ENCODE peak calls at places on chromosomes 6 and 20, in six cellular contexts. One of them, this sample, is unnamed.

GRCh38 chr6:40948598-40948997 is 90.4 kb downstream of the UNC5CL start:
- DNase-seq in prostate gland: no peak
- DNase-seq in sigmoid colon: no peak
- DNase-seq in right lobe of liver: no peak
- DNase-seq in neural progenitor cell: no peak
- DNase-seq in cardiac fibroblast: no peak
- DNase-seq in this sample: no peak

GRCh38 chr6:130993292-130993765 is 69.7 kb downstream of the EPB41L2 start:
- DNase-seq in cardiac fibroblast: peak
- DNase-seq in sigmoid colon: no peak
- DNase-seq in neural progenitor cell: no peak
- DNase-seq in prostate gland: no peak
- DNase-seq in right lobe of liver: no peak
- DNase-seq in this sample: no peak

GRCh38 chr6:118830691-118831090 is 63.3 kb upstream of the ASF1A start:
- DNase-seq in neural progenitor cell: no peak
- DNase-seq in sigmoid colon: no peak
- DNase-seq in cardiac fibroblast: no peak
- DNase-seq in right lobe of liver: no peak
- DNase-seq in prostate gland: no peak
- DNase-seq in this sample: no peak

GRCh38 chr6:158068893-158069799 is 87.5 kb downstream of the SYNJ2 start:
- DNase-seq in neural progenitor cell: no peak
- DNase-seq in cardiac fibroblast: peak
- DNase-seq in right lobe of liver: no peak
- DNase-seq in prostate gland: peak
- DNase-seq in sigmoid colon: peak
- DNase-seq in this sample: no peak

GRCh38 chr6:130810307-130811030 is 16.7 kb upstream of the SMLR1 start:
- DNase-seq in right lobe of liver: no peak
- DNase-seq in prostate gland: no peak
- DNase-seq in cardiac fibroblast: peak
- DNase-seq in sigmoid colon: no peak
- DNase-seq in neural progenitor cell: peak
- DNase-seq in this sample: no peak

GRCh38 chr6:2739335-2739734 is 11.4 kb downstream of the MYLK4 start:
- DNase-seq in sigmoid colon: no peak
- DNase-seq in right lobe of liver: no peak
- DNase-seq in prostate gland: no peak
- DNase-seq in neural progenitor cell: no peak
- DNase-seq in cardiac fibroblast: peak
- DNase-seq in this sample: no peak

GRCh38 chr6:150494236-150494635 is 105.4 kb upstream of the PLEKHG1 start:
- DNase-seq in right lobe of liver: no peak
- DNase-seq in sigmoid colon: peak
- DNase-seq in cardiac fibroblast: no peak
- DNase-seq in neural progenitor cell: no peak
- DNase-seq in prostate gland: no peak
- DNase-seq in this sample: no peak

GRCh38 chr20:23234311-23235078 is 116.1 kb upstream of the NXT1 start:
- DNase-seq in right lobe of liver: no peak
- DNase-seq in neural progenitor cell: no peak
- DNase-seq in cardiac fibroblast: no peak
- DNase-seq in prostate gland: no peak
- DNase-seq in sigmoid colon: no peak
- DNase-seq in this sample: no peak

GRCh38 chr6:90285611-90286381 is 10.8 kb downstream of the BACH2 start:
- DNase-seq in right lobe of liver: peak
- DNase-seq in prostate gland: peak
- DNase-seq in sigmoid colon: peak
- DNase-seq in cardiac fibroblast: peak
- DNase-seq in neural progenitor cell: peak
- DNase-seq in this sample: peak

GRCh38 chr20:63457737-63458136 is 14.7 kb downstream of the KCNQ2 start:
- DNase-seq in sigmoid colon: no peak
- DNase-seq in prostate gland: no peak
- DNase-seq in cardiac fibroblast: peak
- DNase-seq in right lobe of liver: no peak
- DNase-seq in neural progenitor cell: no peak
- DNase-seq in this sample: peak

GRCh38 chr6:148358196-148358785 is 15.7 kb downstream of the SASH1 start:
- DNase-seq in prostate gland: no peak
- DNase-seq in right lobe of liver: no peak
- DNase-seq in neural progenitor cell: no peak
- DNase-seq in sigmoid colon: peak
- DNase-seq in cardiac fibroblast: peak
- DNase-seq in this sample: peak

GRCh38 chr6:33161354-33162320 is 30.6 kb downstream of the COL11A2 start:
- DNase-seq in cardiac fibroblast: peak
- DNase-seq in neural progenitor cell: peak
- DNase-seq in right lobe of liver: peak
- DNase-seq in sigmoid colon: peak
- DNase-seq in prostate gland: peak
- DNase-seq in this sample: peak

GRCh38 chr6:166127624-166128472 is 39.8 kb downstream of the TBXT start:
- DNase-seq in cardiac fibroblast: no peak
- DNase-seq in sigmoid colon: no peak
- DNase-seq in prostate gland: no peak
- DNase-seq in right lobe of liver: no peak
- DNase-seq in neural progenitor cell: no peak
- DNase-seq in this sample: no peak

GRCh38 chr6:30845183-30845582 is 39.1 kb upstream of the DDR1 start:
- DNase-seq in right lobe of liver: no peak
- DNase-seq in prostate gland: no peak
- DNase-seq in cardiac fibroblast: no peak
- DNase-seq in neural progenitor cell: no peak
- DNase-seq in sigmoid colon: no peak
- DNase-seq in this sample: peak

GRCh38 chr6:30844118-30844535 is 40.2 kb upstream of the DDR1 start:
- DNase-seq in neural progenitor cell: peak
- DNase-seq in prostate gland: no peak
- DNase-seq in right lobe of liver: no peak
- DNase-seq in sigmoid colon: no peak
- DNase-seq in cardiac fibroblast: peak
- DNase-seq in this sample: no peak

GRCh38 chr6:30847421-30847970 is 36.8 kb upstream of the DDR1 start:
- DNase-seq in sigmoid colon: no peak
- DNase-seq in cardiac fibroblast: no peak
- DNase-seq in prostate gland: no peak
- DNase-seq in right lobe of liver: no peak
- DNase-seq in neural progenitor cell: no peak
- DNase-seq in this sample: no peak

GRCh38 chr6:30849903-30850651 is 34.2 kb upstream of the DDR1 start:
- DNase-seq in prostate gland: no peak
- DNase-seq in cardiac fibroblast: no peak
- DNase-seq in sigmoid colon: no peak
- DNase-seq in neural progenitor cell: no peak
- DNase-seq in right lobe of liver: no peak
- DNase-seq in this sample: no peak

GRCh38 chr6:30847971-30848441 is 36.3 kb upstream of the DDR1 start:
- DNase-seq in sigmoid colon: no peak
- DNase-seq in neural progenitor cell: no peak
- DNase-seq in prostate gland: no peak
- DNase-seq in right lobe of liver: no peak
- DNase-seq in cardiac fibroblast: no peak
- DNase-seq in this sample: no peak
- H3K4me3 ChIP-seq in sigmoid colon: no peak
- H3K4me3 ChIP-seq in neural progenitor cell: no peak
- H3K4me3 ChIP-seq in prostate gland: no peak
- H3K4me3 ChIP-seq in right lobe of liver: no peak
- H3K4me3 ChIP-seq in cardiac fibroblast: no peak
- H3K4me3 ChIP-seq in this sample: no peak

GRCh38 chr6:137928286-137928685 is 61.2 kb downstream of the TNFAIP3 start:
- DNase-seq in sigmoid colon: no peak
- DNase-seq in neural progenitor cell: no peak
- DNase-seq in right lobe of liver: no peak
- DNase-seq in cardiac fibroblast: no peak
- DNase-seq in prostate gland: no peak
- DNase-seq in this sample: no peak

GRCh38 chr6:137925299-137925698 is 58.2 kb downstream of the TNFAIP3 start:
- DNase-seq in neural progenitor cell: no peak
- DNase-seq in sigmoid colon: no peak
- DNase-seq in cardiac fibroblast: no peak
- DNase-seq in right lobe of liver: no peak
- DNase-seq in prostate gland: no peak
- DNase-seq in this sample: no peak

GRCh38 chr6:137926985-137927384 is 59.9 kb downstream of the TNFAIP3 start:
- DNase-seq in neural progenitor cell: no peak
- DNase-seq in right lobe of liver: no peak
- DNase-seq in sigmoid colon: no peak
- DNase-seq in prostate gland: no peak
- DNase-seq in cardiac fibroblast: no peak
- DNase-seq in this sample: no peak

GRCh38 chr6:137926207-137926731 is 59.2 kb downstream of the TNFAIP3 start:
- DNase-seq in sigmoid colon: no peak
- DNase-seq in prostate gland: peak
- DNase-seq in cardiac fibroblast: peak
- DNase-seq in neural progenitor cell: peak
- DNase-seq in right lobe of liver: no peak
- DNase-seq in this sample: no peak

DNA sequence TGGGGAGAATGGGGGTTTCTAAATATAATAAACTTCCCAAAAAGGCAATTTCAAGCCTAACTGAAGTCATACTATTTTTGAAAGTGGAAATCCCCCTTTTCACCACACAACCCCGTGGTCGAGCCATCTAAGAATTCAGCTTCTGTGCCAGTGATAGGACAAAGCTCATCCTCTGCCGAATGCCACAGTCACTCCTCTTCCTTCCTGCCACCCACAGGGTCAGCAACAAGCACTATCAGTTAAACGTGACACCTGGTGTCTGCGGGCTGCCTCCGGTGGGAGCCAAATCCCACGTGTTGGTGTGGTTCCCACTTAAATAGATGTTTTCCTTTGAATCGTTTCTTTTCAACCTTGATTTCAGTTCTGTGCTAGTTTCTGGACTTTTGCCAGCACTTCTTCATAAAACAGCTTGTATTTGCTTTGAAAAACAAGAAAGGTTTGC is 60.7 kb downstream of the TNFAIP3 start:
- DNase-seq in right lobe of liver: no peak
- DNase-seq in cardiac fibroblast: peak
- DNase-seq in sigmoid colon: no peak
- DNase-seq in prostate gland: no peak
- DNase-seq in neural progenitor cell: no peak
- DNase-seq in this sample: no peak
- H3K4me3 ChIP-seq in right lobe of liver: no peak
- H3K4me3 ChIP-seq in cardiac fibroblast: no peak
- H3K4me3 ChIP-seq in sigmoid colon: no peak
- H3K4me3 ChIP-seq in prostate gland: no peak
- H3K4me3 ChIP-seq in neural progenitor cell: no peak
- H3K4me3 ChIP-seq in this sample: no peak

DNA sequence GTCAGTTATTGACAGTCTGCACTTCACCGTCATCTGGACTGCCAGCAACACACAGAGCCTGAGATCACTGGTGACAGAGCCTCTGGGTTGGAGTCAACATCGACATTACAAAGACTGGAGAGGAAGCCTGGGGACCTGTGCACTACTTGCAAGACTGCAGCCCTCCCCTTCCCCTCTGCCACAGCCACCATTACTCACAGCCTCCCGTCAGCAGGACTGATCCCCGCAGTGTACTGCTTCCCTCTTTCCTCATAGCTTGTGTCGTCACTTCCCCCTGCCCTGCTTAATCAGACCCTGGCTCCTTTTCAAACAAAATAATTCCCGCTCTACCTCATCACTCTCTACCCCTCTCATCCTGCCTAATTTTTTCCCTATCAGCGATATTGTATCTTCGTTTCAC is 235.5 kb upstream of the KCNQ5 start:
- DNase-seq in right lobe of liver: no peak
- DNase-seq in neural progenitor cell: no peak
- DNase-seq in prostate gland: no peak
- DNase-seq in cardiac fibroblast: peak
- DNase-seq in sigmoid colon: no peak
- DNase-seq in this sample: peak
- H3K4me3 ChIP-seq in right lobe of liver: no peak
- H3K4me3 ChIP-seq in neural progenitor cell: no peak
- H3K4me3 ChIP-seq in prostate gland: no peak
- H3K4me3 ChIP-seq in cardiac fibroblast: no peak
- H3K4me3 ChIP-seq in sigmoid colon: no peak
- H3K4me3 ChIP-seq in this sample: peak

GRCh38 chr6:86937219-86938079 is at the start of gene HTR1E:
- DNase-seq in prostate gland: peak
- DNase-seq in cardiac fibroblast: peak
- DNase-seq in sigmoid colon: no peak
- DNase-seq in neural progenitor cell: peak
- DNase-seq in right lobe of liver: peak
- DNase-seq in this sample: peak
- H3K4me3 ChIP-seq in prostate gland: peak
- H3K4me3 ChIP-seq in cardiac fibroblast: peak
- H3K4me3 ChIP-seq in sigmoid colon: peak
- H3K4me3 ChIP-seq in neural progenitor cell: peak
- H3K4me3 ChIP-seq in right lobe of liver: peak
- H3K4me3 ChIP-seq in this sample: no peak

This sample was measured in Karpas-422.